ENCODE peak calls at places on chromosome 4, in seven cellular contexts. A, V, L, Y, Z, M and D are unnamed samples.

GRCh38 chr4:128830906-128831525 is 21.5 kb downstream of the JADE1 start:
- DNase-seq in A (no peak), Y (no peak), M (no peak), L (no peak), Z (no peak), V (no peak), D (no peak)

GRCh38 chr4:181597766-181598165 is 645.4 kb upstream of the TENM3 start:
- DNase-seq in A (no peak), L (no peak), M (no peak), V (no peak), Y (no peak), Z (no peak), D (no peak)

GRCh38 chr4:27397886-27398285 is 537.2 kb downstream of the STIM2 start:
- DNase-seq in Y (peak; percentile 2), M (no peak), V (no peak), L (peak; percentile 10), Z (no peak), A (no peak), D (no peak)

GRCh38 chr4:110516106-110516922 is 40.4 kb downstream of the ENPEP start:
- DNase-seq in Z (peak; percentile 27), Y (peak; percentile 74), V (peak; percentile 35), A (peak; percentile 76), M (peak; percentile 34), L (peak; percentile 24), D (peak; percentile 30)

GRCh38 chr4:25552580-25553271 is 102.9 kb upstream of the SLC34A2 start:
- DNase-seq in A (no peak), V (no peak), L (no peak), Y (no peak), Z (no peak), M (no peak), D (no peak)

GRCh38 chr4:109432676-109433075 is 939 bp upstream of the SEC24B start:
- DNase-seq in Z (no peak), V (no peak), L (peak; percentile 21), Y (peak; percentile 72), M (no peak), A (no peak), D (no peak)

GRCh38 chr4:93687304-93687703 is 141.2 kb upstream of the ATOH1 start:
- DNase-seq in M (no peak), A (no peak), L (no peak), V (no peak), Y (no peak), Z (no peak), D (no peak)

GRCh38 chr4:77852892-77853495 is 9.6 kb upstream of the MRPL1 start:
- DNase-seq in V (no peak), Y (no peak), A (peak; percentile 76), L (no peak), M (no peak), Z (peak; percentile 26), D (peak; percentile 63)

GRCh38 chr4:53653484-53654053 is 62.3 kb upstream of the LNX1 start:
- DNase-seq in V (no peak), M (no peak), Y (peak; percentile 48), Z (no peak), L (no peak), A (no peak), D (no peak)

GRCh38 chr4:71417150-71417549 is 78.3 kb downstream of the SLC4A4 start:
- DNase-seq in Y (no peak), L (no peak), M (no peak), V (no peak), A (no peak), Z (no peak), D (no peak)

GRCh38 chr4:182929296-182929695 is 12.1 kb upstream of the DCTD start:
- DNase-seq in Y (peak; percentile 73), A (no peak), Z (no peak), M (no peak), L (peak; percentile 75), V (no peak), D (no peak)

GRCh38 chr4:7070729-7071511 is 3.1 kb upstream of the GRPEL1 start:
- DNase-seq in M (peak; percentile 79), A (peak; percentile 88), V (peak; percentile 76), L (peak; percentile 43), Y (peak; percentile 75), Z (peak; percentile 76), D (peak; percentile 80)